ENCODE peak calls at places on chromosome 22, in eight cellular contexts. L is GM12865; P is activated CD8-positive, alpha-beta memory T cell treated with anti-CD3 and anti-CD28 coated beads, Interleukin-2, amount 50 U/mL, for 48 hours; M is EL; T is stimulated activated CD4-positive, alpha-beta T cell treated with anti-CD3 and anti-CD28 coated beads, Interleukin-4, amount 100 ng/mL, for 4 hours; H is glutamatergic neuron; R is erythroblast; N is activated CD4-positive, CD25-positive, alpha-beta regulatory T cell. O is an unnamed sample.

GRCh38 chr22:26883393-26883792 is 226.0 kb downstream of the MIAT start:
- DNase-seq in N (no peak), H (no peak), R (no peak), P (no peak), T (no peak), L (no peak), M (no peak), O (no peak)

GRCh38 chr22:42356547-42356946 is 75.7 kb downstream of the NFAM1 start:
- DNase-seq in M (no peak), L (peak), T (no peak), H (no peak), P (no peak), R (no peak), N (no peak), O (no peak)

GRCh38 chr22:25741692-25742626 is at the start of gene MYO18B:
- DNase-seq in H (no peak), R (peak), P (no peak), T (no peak), M (no peak), N (no peak), L (no peak), O (no peak)

GRCh38 chr22:44287121-44287693 is 25.5 kb downstream of the SHISAL1 start:
- DNase-seq in T (no peak), H (no peak), P (no peak), R (no peak), N (no peak), L (no peak), M (no peak), O (no peak)

GRCh38 chr22:37222440-37222971 is 10.2 kb upstream of the SSTR3 start:
- DNase-seq in P (no peak), M (no peak), L (peak), N (peak), H (no peak), T (no peak), R (no peak), O (peak)

GRCh38 chr22:19419086-19419463 is 12.5 kb downstream of the HIRA start:
- DNase-seq in R (peak), T (no peak), M (no peak), L (no peak), N (no peak), H (no peak), P (no peak), O (no peak)

GRCh38 chr22:41229730-41230398 is 10.9 kb downstream of the CHADL start:
- DNase-seq in T (no peak), M (no peak), R (no peak), N (no peak), P (no peak), L (no peak), H (no peak), O (no peak)

GRCh38 chr22:43000441-43001175 is 14.3 kb downstream of the PACSIN2 start:
- DNase-seq in P (no peak), N (no peak), H (no peak), R (no peak), L (peak), M (peak), T (peak), O (no peak)

GRCh38 chr22:45235851-45236342 is 4.8 kb downstream of the KIAA0930 start:
- DNase-seq in N (no peak), M (no peak), L (peak), P (no peak), T (no peak), H (no peak), R (no peak), O (no peak)

GRCh38 chr22:35648066-35649025 is at the start of gene APOL6:
- DNase-seq in L (peak), R (peak), N (no peak), P (peak), M (peak), T (peak), H (no peak), O (peak)

GRCh38 chr22:44211256-44211945 is 30.7 kb downstream of the PARVG start:
- DNase-seq in M (no peak), L (no peak), H (no peak), N (no peak), R (no peak), T (no peak), P (no peak), O (no peak)

GRCh38 chr22:41301085-41302015 is at the start of gene ZC3H7B:
- DNase-seq in N (peak), T (peak), M (peak), R (peak), L (peak), H (peak), P (peak), O (peak)

GRCh38 chr22:23688121-23688520 is 2.7 kb upstream of the RGL4 start:
- DNase-seq in L (no peak), M (no peak), P (no peak), H (no peak), N (no peak), T (no peak), R (no peak), O (no peak)